ENCODE peak calls at places on chromosomes 2 and 18, in ten cellular contexts. W, G, S, V, E, J, L, Z, C and U are unnamed samples.
A peak's percentile ranks its signal among the peaks of the same experiment; 100 is the strongest.

GRCh38 chr18:5512191-5512590 is 31.6 kb downstream of the EPB41L3 start:
- DNase-seq in W (no peak), G (no peak), S (no peak), V (no peak), E (no peak), J (no peak), L (no peak), Z (no peak), C (no peak), U (no peak)

GRCh38 chr2:56314809-56315208 is 131.0 kb downstream of the CCDC85A start:
- DNase-seq in W (no peak), G (no peak), S (no peak), V (no peak), E (no peak), J (no peak), L (no peak), Z (no peak), C (no peak), U (peak; percentile 23)

GRCh38 chr2:149050188-149050587 is 11.7 kb downstream of the LYPD6B start:
- DNase-seq in W (no peak), G (no peak), S (peak; percentile 90), V (no peak), E (peak; percentile 68), J (no peak), L (no peak), Z (peak; percentile 38), C (no peak), U (peak; percentile 70)

GRCh38 chr2:236219411-236219810 is 44.8 kb downstream of the ASB18 start:
- DNase-seq in W (no peak), G (no peak), S (no peak), V (no peak), E (no peak), J (no peak), L (no peak), Z (no peak), C (no peak), U (no peak)

GRCh38 chr2:1731512-1731962 is 12.8 kb downstream of the PXDN start:
- DNase-seq in W (no peak), G (no peak), S (peak; percentile 88), V (no peak), E (peak; percentile 88), J (no peak), L (no peak), Z (peak; percentile 66), C (no peak), U (no peak)

GRCh38 chr18:1383465-1383864 is 478.8 kb downstream of the ADCYAP1 start:
- DNase-seq in W (no peak), G (no peak), S (no peak), V (no peak), E (no peak), J (no peak), L (no peak), Z (no peak), C (no peak), U (no peak)

GRCh38 chr2:218003994-218004419 is 1.2 kb upstream of the TNS1 start:
- DNase-seq in W (no peak), G (no peak), S (peak; percentile 96), V (no peak), E (peak; percentile 91), J (no peak), L (no peak), Z (peak; percentile 91), C (peak; percentile 68), U (peak; percentile 98)

GRCh38 chr2:173963323-173963816 is 1.8 kb downstream of the SP3 start:
- DNase-seq in W (peak; percentile 63), G (no peak), S (peak; percentile 93), V (no peak), E (peak; percentile 83), J (peak; percentile 47), L (no peak), Z (peak; percentile 64), C (peak; percentile 73), U (peak; percentile 77)

GRCh38 chr2:232332940-232333259 is 45.7 kb upstream of the ALPP start:
- DNase-seq in W (no peak), G (no peak), S (no peak), V (peak; percentile 61), E (no peak), J (no peak), L (no peak), Z (no peak), C (no peak), U (no peak)

GRCh38 chr18:7116832-7117389 is 686 bp downstream of the LAMA1 start:
- DNase-seq in W (no peak), G (peak; percentile 20), S (peak; percentile 47), V (no peak), E (no peak), J (no peak), L (no peak), Z (no peak), C (peak; percentile 18), U (peak; percentile 5)

GRCh38 chr18:49843778-49844625 is 30.7 kb upstream of the ACAA2 start:
- DNase-seq in W (no peak), G (no peak), S (no peak), V (peak; percentile 59), E (no peak), J (no peak), L (no peak), Z (no peak), C (no peak), U (no peak)

GRCh38 chr18:12287684-12288405 is 20.2 kb upstream of the TUBB6 start:
- DNase-seq in W (no peak), G (peak; percentile 84), S (peak; percentile 96), V (peak; percentile 63), E (peak; percentile 94), J (peak; percentile 15), L (peak; percentile 13), Z (peak; percentile 73), C (peak; percentile 84), U (peak; percentile 96)

GRCh38 chr18:9614401-9615279 is at the start of gene PPP4R1:
- DNase-seq in W (peak; percentile 67), G (peak; percentile 59), S (peak; percentile 87), V (peak; percentile 96), E (peak; percentile 67), J (peak; percentile 48), L (peak; percentile 64), Z (peak; percentile 73), C (peak; percentile 90), U (peak; percentile 72)

GRCh38 chr2:8625399-8626283 is 56.2 kb upstream of the ID2 start:
- DNase-seq in W (no peak), G (no peak), S (no peak), V (no peak), E (no peak), J (no peak), L (no peak), Z (no peak), C (peak; percentile 64), U (no peak)

GRCh38 chr2:55296393-55296792 is 27.4 kb upstream of the MTIF2 start:
- DNase-seq in W (no peak), G (no peak), S (no peak), V (no peak), E (no peak), J (no peak), L (no peak), Z (no peak), C (no peak), U (no peak)

GRCh38 chr2:65263257-65263656 is 35.6 kb downstream of the ACTR2 start:
- DNase-seq in W (no peak), G (no peak), S (peak; percentile 44), V (no peak), E (peak; percentile 35), J (no peak), L (no peak), Z (no peak), C (no peak), U (peak; percentile 61)

GRCh38 chr2:239193925-239194687 is 206.7 kb downstream of the HDAC4 start:
- DNase-seq in W (no peak), G (no peak), S (peak; percentile 18), V (no peak), E (peak; percentile 5), J (no peak), L (no peak), Z (no peak), C (no peak), U (peak; percentile 6)